ENCODE peak calls at places on chromosomes 1 and 21, in nine cellular contexts. I is psoas muscle, K is lung, S is A673, E is IMR-90, L is uterus, D is lower lobe of right lung, T is tibial artery, J is tibial nerve. M is an unnamed sample. For H3K4me1, the result is how much of the 10 kb centered on the place peaks cover.

GRCh38 chr1:110185181-110185580 is 24.9 kb upstream of the KCNC4 start:
- DNase-seq in T (no peak), S (no peak), I (peak), E (no peak), J (no peak), L (no peak), D (no peak), K (no peak), M (no peak)

GRCh38 chr1:7704214-7705047 is 66.7 kb upstream of the VAMP3 start:
- DNase-seq in L (peak), T (peak), K (peak), E (peak), S (peak), I (peak), D (peak), J (peak), M (peak)

GRCh38 chr1:161790587-161791317 is 24.6 kb downstream of the ATF6 start:
- DNase-seq in K (no peak), E (no peak), L (no peak), T (no peak), I (no peak), S (no peak), D (no peak), J (no peak), M (no peak)

GRCh38 chr1:48676376-48676775 is 100.3 kb downstream of the BEND5 start:
- DNase-seq in E (no peak), D (no peak), S (no peak), I (no peak), J (no peak), T (no peak), L (no peak), K (no peak), M (no peak)

GRCh38 chr1:77950873-77951272 is 28.0 kb downstream of the FUBP1 start:
- DNase-seq in D (no peak), L (no peak), I (no peak), J (no peak), S (no peak), K (no peak), E (no peak), T (no peak), M (no peak)

GRCh38 chr1:154624756-154625643 is 17.0 kb upstream of the ADAR start:
- DNase-seq in L (no peak), I (no peak), E (peak), D (no peak), S (no peak), K (no peak), T (no peak), J (no peak), M (no peak)

GRCh38 chr21:21247441-21247840 is 249.2 kb downstream of the NCAM2 start:
- DNase-seq in L (no peak), D (no peak), E (peak), J (no peak), S (no peak), T (no peak), I (no peak), K (no peak), M (no peak)

GRCh38 chr1:234769284-234769998 is 159.5 kb upstream of the IRF2BP2 start:
- DNase-seq in D (no peak), T (no peak), K (no peak), S (no peak), L (no peak), E (no peak), J (no peak), I (no peak), M (no peak)

GRCh38 chr1:77857557-77857956 is 30.9 kb upstream of the NEXN start:
- DNase-seq in S (no peak), J (no peak), I (no peak), L (no peak), K (no peak), E (peak), T (no peak), D (no peak), M (no peak)

GRCh38 chr1:34686531-34686930 is 68.3 kb upstream of the GJB5 start:
- DNase-seq in J (no peak), S (no peak), D (peak), E (no peak), K (peak), L (no peak), I (no peak), T (no peak), M (no peak)

GRCh38 chr1:229129306-229130027 is 141.4 kb upstream of the RAB4A start:
- DNase-seq in I (no peak), S (no peak), D (no peak), J (no peak), T (no peak), K (no peak), E (no peak), L (no peak), M (no peak)

GRCh38 chr1:161379071-161379470 is 11.4 kb upstream of the CFAP126 start:
- DNase-seq in D (no peak), T (no peak), I (no peak), L (no peak), K (peak), J (no peak), E (peak), S (no peak), M (no peak)

GRCh38 chr1:107831921-107832320 is 133.1 kb downstream of the VAV3 start:
- DNase-seq in J (no peak), S (no peak), D (no peak), I (no peak), K (no peak), E (no peak), L (no peak), T (no peak), M (no peak)
- H3K4me1 ChIP-seq in J (under half), S (under half), D (under half), I (under half), K (under half), E (under half), L (under half), T (under half), M (under half)

DNA sequence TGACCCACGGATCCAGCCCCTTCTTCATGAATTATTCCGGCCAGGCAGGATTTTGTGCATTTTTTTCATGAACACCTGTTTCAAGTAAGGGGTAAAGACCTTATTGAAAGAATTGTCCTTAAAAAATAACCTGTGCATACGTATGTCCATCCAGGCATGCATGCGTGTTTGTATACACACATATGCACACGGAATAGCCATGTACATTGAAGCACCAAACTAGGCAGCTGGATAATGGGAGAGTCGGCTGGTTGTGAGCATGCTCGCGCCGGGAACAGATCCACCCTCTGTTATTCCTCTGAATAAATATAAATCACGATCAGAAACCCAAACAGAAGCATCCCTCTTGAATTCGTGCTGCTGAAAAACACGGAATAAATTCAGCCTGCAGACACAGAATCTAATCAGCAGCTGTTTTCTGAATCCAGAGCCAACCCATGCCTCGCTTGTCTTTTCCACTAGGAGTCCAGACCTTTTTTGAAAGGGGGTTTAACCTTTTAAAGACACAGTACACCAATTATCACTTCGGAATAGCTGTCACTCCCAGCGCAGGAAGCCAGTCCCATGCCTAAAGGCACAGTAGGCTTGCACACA is at the start of gene HIVEP3:
- DNase-seq in J (no peak), K (no peak), I (no peak), D (no peak), L (no peak), E (no peak), S (peak), T (no peak), M (peak)
- TF ChIP-seq CTCF in J (no peak), K (no peak), I (peak), D (peak), L (no peak), E (no peak), S (peak), T (no peak), M (peak)

GRCh38 chr1:151281225-151281968 is 702 bp upstream of the ZNF687 start:
- DNase-seq in T (peak), E (peak), J (peak), K (peak), I (peak), D (peak), L (peak), S (peak), M (peak)
- H3K4me1 ChIP-seq in T (under half), E (under half), J (under half), K (under half), I (under half), D (under half), L (under half), S (under half), M (under half)

GRCh38 chr21:15077529-15077928 is 12.7 kb upstream of the NRIP1 start:
- DNase-seq in J (no peak), E (no peak), L (no peak), D (no peak), S (no peak), K (no peak), T (no peak), I (no peak), M (no peak)
- TF ChIP-seq CTCF in J (no peak), E (no peak), L (no peak), D (no peak), S (no peak), K (no peak), T (no peak), I (no peak), M (no peak)

DNA sequence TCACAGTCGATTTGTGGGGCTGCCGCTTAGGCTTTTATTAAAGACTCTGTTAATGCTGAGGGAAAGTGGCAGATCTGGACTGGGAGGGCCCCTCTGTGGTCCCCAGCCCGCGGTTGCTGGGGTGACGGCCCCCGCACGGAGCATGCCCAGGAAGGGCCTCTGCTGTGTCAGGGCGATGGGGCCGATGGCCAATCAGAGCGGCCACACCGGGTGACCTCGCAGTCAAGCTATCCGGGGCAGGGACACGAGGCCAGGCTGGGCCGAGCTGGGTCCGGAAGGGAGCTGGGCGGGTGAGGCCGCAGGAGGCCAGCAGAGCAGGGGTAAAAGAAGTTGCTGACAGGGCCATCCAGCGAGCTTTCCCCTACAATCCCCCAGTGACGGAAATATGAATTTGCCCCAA is 145.1 kb downstream of the CASZ1 start:
- DNase-seq in J (no peak), E (peak), S (no peak), L (no peak), T (no peak), D (peak), I (no peak), K (peak), M (no peak)
- H3K4me1 ChIP-seq in J (under half), E (under half), S (under half), L (under half), T (under half), D (under half), I (under half), K (under half), M (under half)

DNA sequence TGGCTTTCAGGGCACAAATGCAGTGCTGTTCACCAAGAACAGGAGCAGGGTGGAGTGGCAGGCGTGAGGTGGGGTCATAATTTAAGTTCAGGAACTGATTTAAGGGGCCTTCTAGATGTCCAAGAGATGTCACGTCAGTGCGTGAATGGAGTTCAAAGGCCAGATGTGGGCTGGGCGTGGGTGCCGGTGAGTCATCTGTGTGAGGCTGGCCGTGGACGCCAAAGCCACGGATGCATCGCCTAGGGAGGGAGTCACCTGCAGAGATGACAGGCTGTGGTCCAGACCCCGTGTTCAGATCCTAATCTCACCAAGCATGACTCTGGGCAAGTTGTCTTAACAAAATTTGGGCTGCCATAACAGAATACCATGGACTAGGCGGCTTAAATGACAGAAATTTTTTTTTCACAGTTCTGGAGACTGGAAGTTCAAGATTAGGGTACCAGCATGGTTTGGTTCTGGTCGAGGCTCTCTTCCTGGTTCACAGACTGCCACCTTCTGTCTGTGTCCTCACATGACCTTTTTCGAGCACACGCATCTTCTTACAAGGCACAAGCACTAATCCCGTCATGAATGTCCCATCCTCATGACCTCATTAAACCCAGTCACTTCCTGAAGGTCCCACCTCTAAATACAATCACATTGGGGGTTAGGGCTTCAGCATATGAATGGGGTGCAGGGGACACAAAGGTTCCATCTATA is 109.6 kb downstream of the PRDM2 start:
- DNase-seq in J (no peak), D (no peak), L (no peak), T (no peak), E (peak), S (peak), I (no peak), K (no peak), M (no peak)
- TF ChIP-seq CTCF in J (no peak), D (no peak), L (no peak), T (no peak), E (no peak), S (peak), I (no peak), K (no peak), M (no peak)

GRCh38 chr1:10515627-10516026 is 40.9 kb downstream of the PEX14 start:
- DNase-seq in T (no peak), S (no peak), E (no peak), K (no peak), L (no peak), I (no peak), J (no peak), D (no peak), M (no peak)

GRCh38 chr1:10516244-10516643 is 41.5 kb downstream of the PEX14 start:
- DNase-seq in T (no peak), L (no peak), S (no peak), I (no peak), K (no peak), E (no peak), J (no peak), D (no peak), M (no peak)

GRCh38 chr1:10513199-10513598 is 38.4 kb downstream of the PEX14 start:
- DNase-seq in I (no peak), D (no peak), T (no peak), E (no peak), K (no peak), L (no peak), S (no peak), J (no peak), M (no peak)

GRCh38 chr1:10516925-10517676 is 42.4 kb downstream of the PEX14 start:
- DNase-seq in K (no peak), E (no peak), I (no peak), L (no peak), T (no peak), J (no peak), D (no peak), S (no peak), M (no peak)

GRCh38 chr1:10514490-10515235 is 39.9 kb downstream of the PEX14 start:
- DNase-seq in T (no peak), K (no peak), I (no peak), D (no peak), S (peak), J (no peak), L (no peak), E (peak), M (peak)
- H3K4me1 ChIP-seq in T (under half), K (under half), I (half or more), D (half or more), S (half or more), J (under half), L (under half), E (under half), M (under half)

GRCh38 chr1:185412385-185413074 is 95.5 kb upstream of the IVNS1ABP start:
- DNase-seq in L (no peak), E (no peak), J (no peak), S (no peak), K (no peak), T (no peak), I (no peak), D (no peak), M (no peak)
- TF ChIP-seq CTCF in L (no peak), E (no peak), J (no peak), S (no peak), K (no peak), T (no peak), I (no peak), D (no peak), M (no peak)

DNA sequence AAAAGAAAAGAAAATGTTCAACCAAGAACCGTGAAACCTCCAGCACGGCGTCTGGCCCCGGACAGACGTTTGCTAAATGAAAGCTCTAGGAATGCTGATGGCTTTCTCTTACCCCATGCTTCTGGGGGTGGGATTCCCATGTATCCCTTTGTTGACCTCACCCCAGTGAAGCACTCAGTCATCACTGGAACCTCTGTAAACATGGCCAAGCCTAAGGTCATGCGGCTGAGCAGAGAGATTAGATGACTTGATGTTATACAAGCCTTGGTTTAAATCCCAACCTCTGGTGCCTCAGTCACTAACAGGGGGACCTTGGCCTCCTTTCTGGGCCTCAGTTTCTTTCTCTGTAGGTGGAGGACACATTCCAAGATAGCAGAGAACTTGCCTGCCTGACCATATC is 2.8 kb upstream of the MYOM3 start:
- DNase-seq in D (no peak), L (no peak), I (peak), T (no peak), S (no peak), J (no peak), K (no peak), E (no peak), M (no peak)
- H3K4me1 ChIP-seq in D (under half), L (under half), I (under half), T (under half), S (under half), J (under half), K (under half), E (under half), M (under half)

DNA sequence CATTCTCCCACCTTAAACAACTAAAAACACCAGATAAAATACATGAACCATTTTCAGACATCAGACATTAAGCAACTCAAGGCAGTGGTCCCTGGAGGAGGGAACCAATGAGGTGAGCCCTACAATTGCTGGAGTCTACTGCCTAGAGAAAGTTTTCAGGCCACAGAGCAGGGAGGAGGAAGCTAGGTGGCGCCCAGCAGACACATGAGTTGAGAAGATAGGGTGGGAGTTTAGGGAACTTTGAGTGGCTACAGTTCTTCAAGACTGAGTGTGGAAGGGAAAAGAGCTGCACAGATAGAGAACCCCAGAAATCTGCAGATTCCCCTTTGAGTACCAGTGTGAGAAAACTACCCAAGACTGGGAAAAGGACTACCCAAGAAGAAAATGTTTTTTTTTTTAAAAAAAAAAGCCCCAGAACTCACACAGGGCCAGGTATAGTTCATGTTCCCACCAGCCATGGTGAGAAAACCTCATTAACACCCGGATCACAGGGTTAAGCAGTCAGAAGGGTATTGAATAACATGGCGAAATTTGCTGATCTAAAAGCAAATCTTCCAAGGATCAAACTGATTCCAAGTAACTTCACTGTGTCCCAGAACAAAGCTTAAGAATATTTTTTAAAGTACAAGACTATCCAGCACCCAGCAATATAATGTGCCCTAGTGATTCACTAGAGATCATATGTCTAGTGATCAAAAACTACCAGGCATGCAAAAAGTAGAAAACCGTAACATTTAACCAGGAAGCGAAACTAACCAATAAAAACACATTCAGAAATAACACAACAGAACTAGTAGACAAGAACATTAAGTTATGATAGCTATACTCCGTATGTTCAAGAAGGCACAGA is 12.0 kb downstream of the ALDH9A1 start:
- DNase-seq in L (no peak), E (no peak), T (no peak), I (no peak), J (no peak), K (no peak), D (no peak), S (peak), M (no peak)
- TF ChIP-seq CTCF in L (no peak), E (no peak), T (no peak), I (no peak), J (no peak), K (no peak), D (no peak), S (peak), M (peak)

M was measured in BE2C.